ENCODE peak calls at places on chromosomes 12 and 14, in eight cellular contexts. R is ovary, A is GM12865, F is lung, Z is GM20000, M is B cell, V is OCI-LY7, N is PC-3. D is an unnamed sample.

GRCh38 chr12:122990561-122990960 is 10.1 kb downstream of the ARL6IP4 start:
- DNase-seq in M (no peak), R (no peak), Z (no peak), A (no peak), F (no peak), N (no peak), V (no peak), D (no peak)

GRCh38 chr12:67625004-67625403 is 23.5 kb upstream of the DYRK2 start:
- DNase-seq in A (no peak), Z (no peak), V (no peak), F (no peak), N (no peak), M (no peak), R (no peak), D (no peak)

GRCh38 chr14:103730490-103731035 is 15.0 kb downstream of the ZFYVE21 start:
- DNase-seq in F (no peak), V (no peak), A (no peak), R (no peak), N (no peak), M (no peak), Z (no peak), D (no peak)

GRCh38 chr12:48078901-48079300 is 27.0 kb downstream of the SENP1 start:
- DNase-seq in F (no peak), V (no peak), Z (no peak), M (no peak), N (no peak), R (no peak), A (no peak), D (no peak)

GRCh38 chr14:93006484-93007128 is 83.7 kb downstream of the CHGA start:
- DNase-seq in Z (no peak), A (peak; percentile 10), N (no peak), R (no peak), V (peak; percentile 62), M (no peak), F (no peak), D (no peak)

GRCh38 chr14:30243157-30243556 is 315.5 kb upstream of the PRKD1 start:
- DNase-seq in Z (no peak), N (peak; percentile 50), F (no peak), M (no peak), A (no peak), R (no peak), V (no peak), D (no peak)

GRCh38 chr14:74945261-74945851 is 10.0 kb downstream of the PGF start:
- DNase-seq in F (no peak), A (peak; percentile 40), V (peak; percentile 50), N (peak; percentile 49), R (no peak), M (no peak), Z (no peak), D (peak; percentile 56)

GRCh38 chr12:42483534-42483857 is 106.0 kb downstream of the PRICKLE1 start:
- DNase-seq in N (peak; percentile 38), Z (peak; percentile 67), A (no peak), F (no peak), R (peak; percentile 66), V (no peak), M (peak; percentile 64), D (peak; percentile 68)

GRCh38 chr14:95562892-95563685 is 28.2 kb downstream of the GLRX5 start:
- DNase-seq in F (peak; percentile 65), R (no peak), A (peak; percentile 40), V (no peak), N (no peak), Z (no peak), M (no peak), D (no peak)

GRCh38 chr14:95156765-95157194 is 549 bp downstream of the DICER1 start:
- DNase-seq in A (peak; percentile 57), V (peak; percentile 48), M (no peak), F (peak; percentile 41), N (peak; percentile 14), R (peak; percentile 53), Z (peak; percentile 43), D (no peak)

DNA sequence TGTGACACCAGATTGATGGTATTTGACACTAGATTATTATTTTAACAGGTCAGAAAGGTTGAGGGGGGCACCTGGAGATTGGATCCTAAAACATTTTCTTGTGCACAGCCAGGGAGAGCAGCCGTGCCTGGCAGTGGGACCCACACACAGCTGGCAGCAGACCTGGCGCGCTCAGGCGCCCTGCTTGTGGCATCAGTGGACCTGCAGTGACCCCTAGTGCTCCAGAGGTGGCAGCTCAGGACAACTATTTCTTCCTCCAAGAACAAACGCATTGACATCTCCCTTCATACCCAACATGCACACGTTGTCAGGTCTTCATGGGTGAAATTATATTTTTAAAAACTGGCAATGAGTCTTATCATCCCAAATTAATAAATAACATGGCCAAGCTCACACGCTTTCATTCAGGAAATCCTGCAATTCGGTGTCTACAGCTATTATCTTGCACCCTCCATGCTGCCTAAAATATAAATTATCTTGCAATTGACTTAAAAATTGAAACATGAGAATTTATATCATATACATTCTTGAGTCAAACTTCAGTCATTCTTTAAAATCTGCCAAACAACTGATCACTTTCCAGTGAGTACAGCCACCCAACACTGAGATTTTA is 7.7 kb upstream of the TMEM132D start:
- DNase-seq in A (peak; percentile 58), N (peak; percentile 40), V (peak; percentile 49), Z (peak; percentile 77), R (no peak), F (no peak), M (no peak), D (peak; percentile 76)
- TF ChIP-seq CTCF in A (peak; percentile 81), N (peak; percentile 70), V (peak; percentile 83), Z (peak; percentile 73), R (no peak), F (peak; percentile 33), M (peak; percentile 80), D (peak; percentile 74)

DNA sequence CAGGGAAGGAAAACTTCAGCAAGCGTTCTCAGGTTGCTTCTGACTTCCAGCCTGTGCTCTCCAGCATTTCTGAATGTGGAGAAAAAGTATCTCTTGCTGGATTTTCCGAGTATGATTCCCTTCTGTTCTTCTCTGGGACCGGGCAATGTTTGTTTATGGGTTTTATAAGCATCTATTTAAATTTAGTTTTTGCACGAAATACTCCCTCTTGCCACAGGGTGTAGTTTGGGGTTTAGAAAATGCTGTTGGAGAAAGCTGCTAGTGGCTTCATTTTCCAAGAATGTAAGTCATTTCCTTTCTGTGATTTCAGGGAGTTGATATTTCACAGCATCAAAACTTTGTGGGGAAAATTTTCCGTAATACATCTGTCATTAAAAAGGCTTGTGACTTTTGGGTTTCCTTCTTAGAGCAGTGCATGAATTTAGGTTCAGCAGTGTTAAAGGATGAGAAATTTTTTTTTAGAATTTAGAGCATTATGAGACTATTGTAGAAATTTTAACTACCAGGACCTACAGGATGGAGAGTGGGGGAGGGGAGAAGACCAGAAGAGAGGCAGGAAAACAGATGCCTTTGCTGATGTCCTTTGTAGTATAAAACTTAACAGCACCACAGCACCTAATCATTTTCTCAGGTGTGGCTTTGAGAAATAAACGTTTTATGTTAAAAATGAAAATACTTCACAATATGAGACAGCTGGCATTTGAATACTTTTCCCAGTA is 1.5 kb downstream of the FRMD6 start:
- DNase-seq in M (no peak), N (peak; percentile 77), F (no peak), R (no peak), V (peak; percentile 48), A (peak; percentile 23), Z (no peak), D (no peak)
- TF ChIP-seq CTCF in M (no peak), N (peak; percentile 46), F (no peak), R (peak; percentile 9), V (peak; percentile 39), A (peak; percentile 15), Z (no peak), D (no peak)

DNA sequence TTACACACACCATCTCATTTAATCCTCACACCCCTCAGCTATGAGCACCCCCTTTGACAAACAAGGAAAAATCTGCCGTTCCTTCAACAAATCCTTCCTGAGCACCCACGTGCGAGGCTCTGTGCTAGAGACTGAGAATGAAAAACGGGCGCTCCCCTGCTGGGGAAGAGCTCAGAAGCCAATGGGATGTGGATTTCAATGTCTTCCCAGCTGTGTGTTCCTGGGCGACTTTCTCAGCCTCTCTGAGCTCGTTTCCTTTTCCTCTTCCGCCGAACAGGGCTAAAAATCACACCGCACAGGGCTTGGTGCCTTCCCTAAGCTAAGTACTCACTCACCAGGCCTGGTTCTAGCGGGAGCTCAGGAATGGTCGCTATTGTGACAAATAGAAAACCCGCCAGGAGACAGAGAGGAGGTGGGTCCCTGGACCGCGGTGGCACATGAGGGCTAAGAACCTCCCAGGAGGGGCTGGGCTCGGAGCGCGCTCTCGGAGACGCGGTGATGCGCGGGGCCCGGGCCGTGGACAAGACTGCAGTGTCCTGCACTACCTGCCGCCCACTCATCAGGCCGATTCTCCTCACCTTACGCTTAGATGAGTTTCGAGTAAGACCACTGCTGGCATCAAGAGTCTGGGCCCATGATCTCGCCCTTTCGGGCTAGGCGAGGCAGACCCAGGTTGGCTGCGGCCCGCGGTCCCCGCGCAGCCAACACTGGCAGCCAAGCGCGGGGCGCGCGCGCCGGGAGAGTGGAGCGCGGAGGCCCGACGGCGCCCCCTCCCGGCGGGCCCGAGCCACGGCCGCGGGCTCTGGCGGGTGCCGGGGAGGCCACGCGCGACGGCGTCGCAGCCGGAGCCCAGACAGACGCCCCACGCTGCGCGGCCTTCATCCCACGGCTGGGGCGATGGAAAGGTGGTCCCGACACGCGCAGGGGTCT is 17.0 kb downstream of the ZDHHC22 start:
- DNase-seq in M (peak; percentile 64), N (peak; percentile 38), V (peak; percentile 51), Z (peak; percentile 84), F (no peak), R (peak; percentile 38), A (peak; percentile 46), D (peak; percentile 86)
- TF ChIP-seq CTCF in M (peak; percentile 78), N (no peak), V (peak; percentile 56), Z (peak; percentile 87), F (peak; percentile 18), R (no peak), A (peak; percentile 70), D (peak; percentile 92)

GRCh38 chr12:116607039-116607438 is 47.9 kb downstream of the MAP1LC3B2 start:
- DNase-seq in A (no peak), M (no peak), Z (no peak), N (peak; percentile 59), V (no peak), R (no peak), F (no peak), D (no peak)

GRCh38 chr12:116610971-116611541 is 51.9 kb downstream of the MAP1LC3B2 start:
- DNase-seq in F (no peak), Z (no peak), N (peak; percentile 32), A (peak; percentile 13), R (no peak), V (no peak), M (no peak), D (no peak)

GRCh38 chr12:116609236-116609635 is 50.1 kb downstream of the MAP1LC3B2 start:
- DNase-seq in A (no peak), M (no peak), Z (no peak), V (no peak), R (no peak), N (no peak), F (no peak), D (no peak)

GRCh38 chr12:116612436-116612835 is 53.3 kb downstream of the MAP1LC3B2 start:
- DNase-seq in R (no peak), V (no peak), Z (no peak), M (no peak), A (no peak), F (no peak), N (no peak), D (no peak)

GRCh38 chr12:116609715-116610114 is 50.5 kb downstream of the MAP1LC3B2 start:
- DNase-seq in F (no peak), V (peak; percentile 57), N (peak; percentile 40), Z (no peak), A (peak; percentile 36), R (no peak), M (no peak), D (no peak)
- TF ChIP-seq CTCF in F (no peak), V (peak; percentile 75), N (peak; percentile 62), Z (peak; percentile 3), A (peak; percentile 31), R (no peak), M (peak; percentile 50), D (peak; percentile 12)

D was measured in GM13976.